ENCODE peak calls at places on chromosomes 3 and 15, in nine cellular contexts. V is heart right ventricle, X is thoracic aorta, T is left ventricle myocardium inferior, W is thyroid gland, R is right atrium auricular region, M is IMR-90, H is stomach, C is uterus. S is an unnamed sample.

GRCh38 chr3:13528217-13528801 is 20.6 kb upstream of the FBLN2 start:
- DNase-seq in V (no peak), X (no peak), T (peak; percentile 42), W (no peak), R (no peak), M (no peak), H (no peak), C (no peak), S (no peak)

GRCh38 chr3:141877911-141878310 is 1.5 kb downstream of the ATP1B3 start:
- DNase-seq in V (no peak), X (no peak), T (no peak), W (no peak), R (no peak), M (peak; percentile 59), H (no peak), C (no peak), S (no peak)

GRCh38 chr3:192054881-192055280 is 593.9 kb downstream of the PYDC2 start:
- DNase-seq in V (no peak), X (no peak), T (no peak), W (peak; percentile 59), R (no peak), M (no peak), H (no peak), C (no peak), S (no peak)

GRCh38 chr15:70763950-70764730 is 782 bp upstream of the UACA start:
- DNase-seq in V (no peak), X (no peak), T (no peak), W (peak; percentile 40), R (no peak), M (no peak), H (no peak), C (no peak), S (no peak)

GRCh38 chr3:46970391-46971091 is 6.0 kb downstream of the CCDC12 start:
- DNase-seq in V (no peak), X (no peak), T (peak; percentile 57), W (no peak), R (no peak), M (no peak), H (peak; percentile 40), C (no peak), S (peak; percentile 89)

GRCh38 chr3:4748701-4749378 is 230.4 kb upstream of the BHLHE40 start:
- DNase-seq in V (no peak), X (no peak), T (no peak), W (no peak), R (no peak), M (no peak), H (no peak), C (no peak), S (no peak)

GRCh38 chr3:52280046-52280445 is 1.6 kb upstream of the WDR82 start:
- DNase-seq in V (no peak), X (no peak), T (no peak), W (peak; percentile 20), R (no peak), M (no peak), H (no peak), C (no peak), S (no peak)

GRCh38 chr3:50676031-50676705 is 1.4 kb downstream of the DOCK3 start:
- DNase-seq in V (no peak), X (no peak), T (no peak), W (no peak), R (no peak), M (no peak), H (no peak), C (no peak), S (no peak)

GRCh38 chr3:14379842-14380241 is 22.6 kb upstream of the SLC6A6 start:
- DNase-seq in V (no peak), X (no peak), T (no peak), W (peak; percentile 74), R (no peak), M (no peak), H (no peak), C (no peak), S (no peak)

GRCh38 chr15:92682772-92683510 is 27.4 kb upstream of the FAM174B start:
- DNase-seq in V (no peak), X (no peak), T (peak; percentile 34), W (no peak), R (no peak), M (no peak), H (no peak), C (peak; percentile 32), S (no peak)

GRCh38 chr3:12470111-12470510 is 14.2 kb upstream of the TSEN2 start:
- DNase-seq in V (no peak), X (no peak), T (no peak), W (no peak), R (no peak), M (peak; percentile 54), H (no peak), C (no peak), S (no peak)

GRCh38 chr3:192851821-192852352 is 65.8 kb downstream of the MB21D2 start:
- DNase-seq in V (peak; percentile 31), X (peak; percentile 28), T (no peak), W (peak; percentile 88), R (peak; percentile 72), M (peak; percentile 42), H (peak; percentile 88), C (no peak), S (peak; percentile 87)

GRCh38 chr3:148173836-148174235 is 523.9 kb upstream of the AGTR1 start:
- DNase-seq in V (no peak), X (no peak), T (no peak), W (no peak), R (no peak), M (no peak), H (no peak), C (no peak), S (no peak)

GRCh38 chr3:73010158-73010557 is 13.5 kb downstream of the PPP4R2 start:
- DNase-seq in V (no peak), X (no peak), T (no peak), W (no peak), R (no peak), M (no peak), H (no peak), C (no peak), S (peak; percentile 71)

GRCh38 chr3:30347679-30348216 is 258.7 kb upstream of the TGFBR2 start:
- DNase-seq in V (no peak), X (no peak), T (no peak), W (no peak), R (no peak), M (peak; percentile 92), H (no peak), C (no peak), S (no peak)

GRCh38 chr3:112293368-112294321 is at the start of gene SLC9C1:
- DNase-seq in V (no peak), X (no peak), T (no peak), W (peak; percentile 28), R (no peak), M (peak; percentile 74), H (no peak), C (peak; percentile 54), S (peak; percentile 56)

GRCh38 chr3:111690242-111690641 is 95.1 kb upstream of the ZBED2 start:
- DNase-seq in V (no peak), X (no peak), T (no peak), W (peak; percentile 30), R (no peak), M (peak; percentile 79), H (no peak), C (no peak), S (no peak)

GRCh38 chr15:78242128-78242527 is 7.8 kb upstream of the ACSBG1 start:
- DNase-seq in V (no peak), X (no peak), T (no peak), W (no peak), R (no peak), M (no peak), H (no peak), C (no peak), S (no peak)

DNA sequence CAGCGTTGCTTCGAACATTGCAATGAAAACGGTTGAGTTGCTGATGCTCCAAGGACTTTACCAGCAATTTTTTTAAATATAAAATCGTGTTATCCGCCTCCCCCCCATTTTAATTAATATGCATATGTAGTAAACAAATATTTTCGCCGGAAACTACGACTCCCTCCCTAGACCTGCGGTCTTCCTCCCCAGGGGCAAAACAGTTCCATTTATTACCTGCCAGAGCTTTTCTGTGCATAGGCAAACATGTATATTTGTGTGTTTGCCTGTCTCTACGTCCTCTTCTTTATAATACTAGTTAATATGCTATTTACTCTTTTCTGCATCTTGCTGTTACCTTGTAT is 593 bp upstream of the RSL24D1 start:
- DNase-seq in V (no peak), X (no peak), T (no peak), W (no peak), R (no peak), M (no peak), H (no peak), C (no peak), S (no peak)
- TF ChIP-seq CTCF in V (no peak), X (no peak), T (no peak), W (no peak), R (no peak), M (no peak), H (no peak), C (no peak), S (no peak)

GRCh38 chr15:63601727-63602185 is 4.6 kb downstream of the FBXL22 start:
- DNase-seq in V (no peak), X (no peak), T (no peak), W (peak; percentile 43), R (no peak), M (no peak), H (no peak), C (no peak), S (no peak)
- H3K27ac ChIP-seq in V (no peak overlapping the region), X (peak overlapping the region; percentile 70), T (peak overlapping the region; percentile 93), W (peak overlapping the region; percentile 84), R (peak overlapping the region; percentile 92), M (no peak overlapping the region), H (peak overlapping the region; percentile 95), C (peak overlapping the region; percentile 77), S (no peak overlapping the region)

GRCh38 chr3:189270248-189270832 is 98.6 kb downstream of the TPRG1 start:
- DNase-seq in V (peak; percentile 21), X (no peak), T (peak; percentile 19), W (peak; percentile 78), R (no peak), M (peak; percentile 66), H (peak; percentile 71), C (peak; percentile 20), S (peak; percentile 66)

GRCh38 chr3:189275852-189276251 is 104.1 kb downstream of the TPRG1 start:
- DNase-seq in V (no peak), X (no peak), T (no peak), W (no peak), R (no peak), M (no peak), H (no peak), C (no peak), S (no peak)

GRCh38 chr3:189273736-189274135 is 102.0 kb downstream of the TPRG1 start:
- DNase-seq in V (no peak), X (no peak), T (no peak), W (no peak), R (no peak), M (no peak), H (no peak), C (no peak), S (no peak)

GRCh38 chr3:189275182-189275581 is 103.4 kb downstream of the TPRG1 start:
- DNase-seq in V (no peak), X (no peak), T (no peak), W (no peak), R (no peak), M (no peak), H (no peak), C (no peak), S (no peak)

GRCh38 chr3:189272500-189273119 is 100.8 kb downstream of the TPRG1 start:
- DNase-seq in V (no peak), X (no peak), T (no peak), W (no peak), R (no peak), M (no peak), H (no peak), C (no peak), S (no peak)
- TF ChIP-seq CTCF in V (no peak), X (no peak), T (no peak), W (no peak), R (no peak), M (no peak), H (no peak), C (no peak), S (no peak)

GRCh38 chr3:119294889-119295769 is 946 bp downstream of the ARHGAP31 start:
- DNase-seq in V (peak; percentile 39), X (no peak), T (peak; percentile 45), W (peak; percentile 73), R (peak; percentile 70), M (peak; percentile 37), H (no peak), C (peak; percentile 44), S (peak; percentile 28)
- H3K27ac ChIP-seq in V (peak overlapping the region; percentile 100), X (peak overlapping the region; percentile 90), T (peak overlapping the region; percentile 98), W (peak overlapping the region; percentile 97), R (peak overlapping the region; percentile 99), M (peak overlapping the region; percentile 96), H (peak overlapping the region; percentile 89), C (peak overlapping the region; percentile 87), S (peak overlapping the region; percentile 92)